ENCODE peak calls at places on chromosome 21, in eight cellular contexts. H, X, G, T, Y, P, N and A are unnamed samples.

GRCh38 chr21:16587671-16588379 is 858.0 kb downstream of the USP25 start:
- DNase-seq in H (no peak), X (no peak), G (no peak), T (peak; percentile 77), Y (peak; percentile 77), P (peak; percentile 81), N (no peak), A (peak; percentile 89)

GRCh38 chr21:15966651-15967050 is 236.9 kb downstream of the USP25 start:
- DNase-seq in H (no peak), X (no peak), G (no peak), T (no peak), Y (no peak), P (no peak), N (no peak), A (no peak)

GRCh38 chr21:17371470-17371869 is 141.4 kb upstream of the CXADR start:
- DNase-seq in H (peak; percentile 39), X (peak; percentile 11), G (no peak), T (peak; percentile 74), Y (peak; percentile 1), P (peak; percentile 15), N (no peak), A (peak; percentile 75)

GRCh38 chr21:17925000-17925610 is 105.9 kb upstream of the C21orf91 start:
- DNase-seq in H (peak; percentile 47), X (no peak), G (peak; percentile 53), T (peak; percentile 54), Y (peak; percentile 51), P (peak; percentile 69), N (peak; percentile 64), A (peak; percentile 68)

GRCh38 chr21:33884361-33885157 is 31.0 kb downstream of the ATP5PO start:
- DNase-seq in H (no peak), X (no peak), G (no peak), T (no peak), Y (peak; percentile 96), P (peak; percentile 56), N (no peak), A (peak; percentile 57)

GRCh38 chr21:35106246-35106835 is 57.2 kb upstream of the RUNX1 start:
- DNase-seq in H (no peak), X (no peak), G (no peak), T (no peak), Y (no peak), P (peak; percentile 77), N (no peak), A (no peak)

GRCh38 chr21:35720065-35720810 is 340.1 kb downstream of the SETD4 start:
- DNase-seq in H (no peak), X (no peak), G (no peak), T (no peak), Y (no peak), P (no peak), N (no peak), A (no peak)

GRCh38 chr21:33115586-33116541 is 45.9 kb downstream of the OLIG1 start:
- DNase-seq in H (no peak), X (no peak), G (no peak), T (no peak), Y (no peak), P (no peak), N (no peak), A (no peak)

GRCh38 chr21:33924079-33924765 is 8.6 kb upstream of the ATP5PO start:
- DNase-seq in H (peak; percentile 69), X (no peak), G (peak; percentile 82), T (peak; percentile 72), Y (peak; percentile 70), P (peak; percentile 86), N (peak; percentile 90), A (peak; percentile 76)

GRCh38 chr21:39103689-39104088 is 79.6 kb downstream of the PSMG1 start:
- DNase-seq in H (no peak), X (no peak), G (no peak), T (peak; percentile 67), Y (peak; percentile 92), P (peak; percentile 79), N (no peak), A (peak; percentile 79)
- H3K4me3 ChIP-seq in H (no peak overlapping the region), X (no peak overlapping the region), G (no peak overlapping the region), T (no peak overlapping the region), Y (no peak overlapping the region), P (no peak overlapping the region), N (no peak overlapping the region), A (no peak overlapping the region)

DNA sequence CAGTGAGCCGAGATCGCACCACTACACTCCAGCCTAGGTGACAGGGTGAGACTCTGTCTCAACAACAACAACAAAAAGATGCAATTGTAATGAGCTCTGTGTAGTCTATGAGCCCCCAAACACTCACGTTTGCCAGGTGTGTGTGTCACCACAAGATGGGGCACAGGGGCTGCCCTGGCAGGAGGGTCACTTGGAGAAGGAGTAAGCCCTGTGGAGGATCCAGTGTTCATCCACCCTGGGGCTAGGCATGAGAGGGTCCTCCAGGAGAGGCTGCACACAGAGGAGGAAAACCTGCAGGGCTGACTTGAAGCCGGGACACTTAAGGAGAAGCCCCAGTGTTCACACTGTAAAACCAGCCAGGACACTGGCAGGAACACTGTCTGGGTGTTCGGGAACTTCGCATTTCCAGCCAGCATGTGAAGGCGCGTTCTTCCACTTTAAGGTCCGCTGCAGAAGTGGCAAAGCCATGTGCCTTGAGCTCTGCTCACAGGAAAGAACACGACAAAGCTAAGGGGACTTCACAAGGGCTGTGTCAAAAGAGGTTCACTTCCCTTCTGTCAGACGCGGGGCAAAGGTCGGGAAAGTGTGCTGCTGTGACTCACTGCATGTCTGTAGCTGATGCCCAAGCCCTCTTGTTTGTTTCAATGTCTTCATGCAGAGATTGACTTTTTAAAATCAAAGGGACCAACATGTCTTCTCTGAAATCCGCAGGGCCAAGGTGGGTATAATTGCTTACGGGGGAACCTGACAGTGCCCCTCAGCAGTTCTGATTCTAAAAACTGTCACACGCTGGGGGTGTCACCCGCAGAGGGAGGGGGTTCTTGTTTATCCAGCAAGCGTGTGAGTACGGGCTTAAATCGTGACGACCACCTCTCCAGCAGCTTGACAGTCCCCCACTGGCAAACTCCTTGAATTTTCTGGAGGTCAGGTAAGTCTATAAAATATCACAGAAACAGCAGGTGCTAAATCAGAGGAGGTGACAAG is 102.8 kb downstream of the RIPK4 start:
- DNase-seq in H (peak; percentile 46), X (no peak), G (no peak), T (peak; percentile 32), Y (no peak), P (no peak), N (peak; percentile 97), A (peak; percentile 44)
- H3K4me3 ChIP-seq in H (no peak overlapping the region), X (no peak overlapping the region), G (no peak overlapping the region), T (no peak overlapping the region), Y (no peak overlapping the region), P (no peak overlapping the region), N (no peak overlapping the region), A (no peak overlapping the region)

DNA sequence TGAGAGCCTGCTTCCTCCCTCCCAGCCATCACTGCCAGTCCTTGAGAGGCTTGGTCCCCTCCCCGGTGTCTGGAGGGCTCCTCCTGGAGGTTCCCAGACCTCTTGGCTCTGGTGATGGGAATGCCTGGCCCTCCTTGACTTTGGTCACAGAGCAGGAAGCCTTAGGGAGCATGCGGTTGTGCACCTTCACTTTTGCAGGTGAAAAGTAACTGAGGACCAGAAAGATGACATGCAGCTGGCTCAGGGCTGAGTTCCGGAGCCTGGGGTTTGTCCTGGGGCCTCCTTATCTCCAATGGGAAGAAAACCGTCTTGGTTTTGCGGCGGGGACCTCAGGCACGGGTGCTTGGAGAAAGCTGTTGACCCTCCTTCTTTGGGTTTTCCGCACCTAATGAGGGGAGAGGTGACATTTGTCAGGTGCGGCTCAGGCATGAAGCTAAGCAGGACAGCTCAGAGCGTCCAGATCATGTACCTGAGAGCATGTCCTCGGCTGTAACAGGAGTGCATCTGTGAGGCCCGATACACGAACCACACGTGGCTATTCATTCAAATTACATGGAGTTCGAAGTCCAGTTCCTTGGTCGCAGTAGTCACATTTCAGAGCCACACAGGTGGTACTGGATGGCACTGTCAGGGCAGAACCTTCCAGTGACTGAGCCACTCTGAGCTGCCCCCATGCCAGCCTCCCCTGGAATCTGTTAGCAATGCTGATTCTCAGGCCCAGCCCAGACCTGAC is 608 bp upstream of the MX2 start:
- DNase-seq in H (no peak), X (no peak), G (no peak), T (no peak), Y (no peak), P (peak; percentile 3), N (peak; percentile 86), A (no peak)
- H3K4me3 ChIP-seq in H (no peak overlapping the region), X (no peak overlapping the region), G (no peak overlapping the region), T (no peak overlapping the region), Y (peak overlapping the region; percentile 63), P (no peak overlapping the region), N (no peak overlapping the region), A (peak overlapping the region; percentile 60)

GRCh38 chr21:26840206-26840605 is 5.0 kb downstream of the ADAMTS1 start:
- DNase-seq in H (no peak), X (no peak), G (no peak), T (no peak), Y (no peak), P (peak; percentile 14), N (no peak), A (no peak)
- H3K4me3 ChIP-seq in H (no peak overlapping the region), X (no peak overlapping the region), G (no peak overlapping the region), T (peak overlapping the region; percentile 23), Y (peak overlapping the region; percentile 98), P (no peak overlapping the region), N (no peak overlapping the region), A (no peak overlapping the region)

DNA sequence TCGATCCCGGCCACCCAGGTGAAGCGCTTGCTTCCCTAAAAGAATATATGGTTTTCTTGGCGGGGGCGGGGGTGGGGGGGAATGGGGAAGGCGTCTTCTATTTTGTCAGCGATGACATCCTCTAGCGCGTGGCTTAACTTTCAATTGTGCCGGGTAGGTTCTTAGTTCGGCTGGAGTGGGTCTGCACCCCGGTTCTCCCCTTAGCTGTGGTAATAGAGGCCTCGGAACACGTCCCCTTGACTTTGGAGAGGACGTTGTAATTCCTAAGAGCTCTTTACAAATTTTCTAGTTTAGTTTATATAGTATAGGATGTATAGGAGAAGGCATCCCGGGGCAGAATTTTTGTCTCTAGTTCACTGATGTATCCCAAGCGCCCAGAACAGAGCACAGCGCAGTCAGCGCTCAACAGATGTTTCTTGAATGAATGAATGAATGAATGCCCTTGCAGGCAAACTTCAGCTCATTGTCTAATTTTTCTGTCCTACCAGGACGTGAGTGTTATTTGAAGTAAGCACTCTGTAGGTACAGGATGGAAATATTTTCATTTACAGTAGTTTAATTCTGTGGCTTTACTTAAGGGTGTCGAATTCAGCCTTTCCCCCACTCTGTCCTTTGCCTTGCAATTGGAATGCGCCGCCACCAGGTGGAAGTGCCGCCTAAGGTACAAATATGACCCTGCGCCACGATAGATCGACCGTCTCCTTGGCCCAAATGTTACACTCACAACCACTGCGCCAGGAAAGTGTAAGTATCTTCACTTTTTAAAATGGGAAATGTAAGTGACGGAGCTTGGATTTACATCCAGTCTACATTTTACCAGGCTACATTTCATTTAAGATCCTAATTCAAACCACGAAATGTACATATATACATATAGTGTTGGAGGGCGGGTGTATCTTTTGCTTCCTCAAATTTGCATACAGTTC is 794 bp upstream of the MRPL39 start:
- DNase-seq in H (peak; percentile 78), X (peak; percentile 2), G (peak; percentile 67), T (peak; percentile 83), Y (peak; percentile 77), P (peak; percentile 90), N (peak; percentile 79), A (peak; percentile 82)
- H3K4me3 ChIP-seq in H (peak overlapping the region; percentile 86), X (peak overlapping the region; percentile 76), G (peak overlapping the region; percentile 80), T (peak overlapping the region; percentile 81), Y (peak overlapping the region; percentile 87), P (peak overlapping the region; percentile 99), N (peak overlapping the region; percentile 79), A (peak overlapping the region; percentile 82)

DNA sequence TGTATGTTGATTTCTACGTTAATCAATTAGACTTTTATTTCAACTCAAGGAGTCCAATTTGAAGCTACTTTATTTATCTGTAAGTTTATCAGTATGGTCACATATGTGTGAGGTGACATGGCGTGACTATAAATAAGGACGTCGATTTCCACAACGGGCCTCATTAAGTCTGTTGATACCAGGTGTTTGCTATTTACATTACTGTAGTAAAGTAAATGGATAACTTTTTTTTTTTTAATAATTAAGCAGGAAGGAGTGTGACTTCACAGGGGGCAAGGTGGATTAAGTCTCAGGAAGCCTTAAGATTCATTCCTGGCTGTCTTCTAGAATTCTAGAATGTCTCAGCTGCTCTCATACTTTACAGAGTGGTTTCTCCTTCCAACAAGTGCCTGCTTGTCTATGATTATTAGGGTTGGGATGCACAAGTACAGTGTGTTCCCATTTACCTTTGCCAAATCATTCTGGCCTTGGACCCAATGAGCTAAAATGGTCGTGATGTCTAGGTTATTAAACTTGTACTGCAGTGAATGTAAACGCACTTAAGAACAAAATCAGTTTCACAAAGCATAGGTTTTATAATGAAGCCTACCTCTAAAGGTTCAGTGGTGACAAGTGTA is 15.5 kb downstream of the MAP3K7CL start:
- DNase-seq in H (no peak), X (peak; percentile 78), G (no peak), T (no peak), Y (no peak), P (no peak), N (peak; percentile 47), A (peak; percentile 45)
- H3K4me3 ChIP-seq in H (no peak overlapping the region), X (peak overlapping the region; percentile 17), G (no peak overlapping the region), T (no peak overlapping the region), Y (no peak overlapping the region), P (no peak overlapping the region), N (no peak overlapping the region), A (no peak overlapping the region)